ENCODE peak calls at places on chromosomes 11 and 22, in six cellular contexts. One of them, this sample, is unnamed.

GRCh38 chr22:36729321-36729720 is 25.8 kb upstream of the CACNG2 start:
- DNase-seq in ELR: no peak
- DNase-seq in activated CD4-positive, alpha-beta T cell treated with anti-CD3 and anti-CD28 coated beads, Interleukin-2, amount 50 U/mL, for 4 hours: no peak
- DNase-seq in NCI-H345: no peak
- DNase-seq in NCI-H1417: no peak
- DNase-seq in lower lobe of right lung: no peak
- DNase-seq in this sample: no peak

GRCh38 chr11:19093976-19094375 is 23.0 kb upstream of the ZDHHC13 start:
- DNase-seq in NCI-H345: no peak
- DNase-seq in lower lobe of right lung: no peak
- DNase-seq in ELR: peak
- DNase-seq in NCI-H1417: no peak
- DNase-seq in activated CD4-positive, alpha-beta T cell treated with anti-CD3 and anti-CD28 coated beads, Interleukin-2, amount 50 U/mL, for 4 hours: no peak
- DNase-seq in this sample: no peak

GRCh38 chr11:128733440-128734115 is 39.7 kb downstream of the FLI1 start:
- DNase-seq in activated CD4-positive, alpha-beta T cell treated with anti-CD3 and anti-CD28 coated beads, Interleukin-2, amount 50 U/mL, for 4 hours: no peak
- DNase-seq in ELR: peak
- DNase-seq in lower lobe of right lung: no peak
- DNase-seq in NCI-H1417: no peak
- DNase-seq in NCI-H345: peak
- DNase-seq in this sample: no peak

GRCh38 chr11:78889698-78890097 is 315.0 kb upstream of the NARS2 start:
- DNase-seq in NCI-H1417: no peak
- DNase-seq in activated CD4-positive, alpha-beta T cell treated with anti-CD3 and anti-CD28 coated beads, Interleukin-2, amount 50 U/mL, for 4 hours: no peak
- DNase-seq in NCI-H345: no peak
- DNase-seq in ELR: no peak
- DNase-seq in lower lobe of right lung: no peak
- DNase-seq in this sample: no peak

GRCh38 chr11:119319136-119319701 is 2.3 kb upstream of the MCAM start:
- DNase-seq in activated CD4-positive, alpha-beta T cell treated with anti-CD3 and anti-CD28 coated beads, Interleukin-2, amount 50 U/mL, for 4 hours: no peak
- DNase-seq in lower lobe of right lung: no peak
- DNase-seq in ELR: peak
- DNase-seq in NCI-H345: no peak
- DNase-seq in NCI-H1417: no peak
- DNase-seq in this sample: no peak

GRCh38 chr11:117706322-117706814 is 90.6 kb downstream of the DSCAML1 start:
- DNase-seq in NCI-H1417: no peak
- DNase-seq in lower lobe of right lung: no peak
- DNase-seq in activated CD4-positive, alpha-beta T cell treated with anti-CD3 and anti-CD28 coated beads, Interleukin-2, amount 50 U/mL, for 4 hours: no peak
- DNase-seq in NCI-H345: no peak
- DNase-seq in ELR: no peak
- DNase-seq in this sample: no peak

GRCh38 chr11:67352546-67353316 is 615 bp downstream of the POLD4 start:
- DNase-seq in NCI-H345: peak
- DNase-seq in ELR: peak
- DNase-seq in NCI-H1417: no peak
- DNase-seq in activated CD4-positive, alpha-beta T cell treated with anti-CD3 and anti-CD28 coated beads, Interleukin-2, amount 50 U/mL, for 4 hours: no peak
- DNase-seq in lower lobe of right lung: peak
- DNase-seq in this sample: no peak

GRCh38 chr11:71931245-71931602 is 2.4 kb downstream of the RNF121 start:
- DNase-seq in ELR: no peak
- DNase-seq in lower lobe of right lung: no peak
- DNase-seq in NCI-H1417: no peak
- DNase-seq in activated CD4-positive, alpha-beta T cell treated with anti-CD3 and anti-CD28 coated beads, Interleukin-2, amount 50 U/mL, for 4 hours: no peak
- DNase-seq in NCI-H345: no peak
- DNase-seq in this sample: no peak

GRCh38 chr11:4418403-4418802 is 24.9 kb upstream of the TRIM21 start:
- DNase-seq in NCI-H345: no peak
- DNase-seq in activated CD4-positive, alpha-beta T cell treated with anti-CD3 and anti-CD28 coated beads, Interleukin-2, amount 50 U/mL, for 4 hours: no peak
- DNase-seq in ELR: no peak
- DNase-seq in NCI-H1417: no peak
- DNase-seq in lower lobe of right lung: no peak
- DNase-seq in this sample: no peak

GRCh38 chr11:91231226-91231625 is 993.4 kb upstream of the FAT3 start:
- DNase-seq in NCI-H345: no peak
- DNase-seq in lower lobe of right lung: no peak
- DNase-seq in ELR: no peak
- DNase-seq in activated CD4-positive, alpha-beta T cell treated with anti-CD3 and anti-CD28 coated beads, Interleukin-2, amount 50 U/mL, for 4 hours: no peak
- DNase-seq in NCI-H1417: no peak
- DNase-seq in this sample: no peak

GRCh38 chr11:100637706-100638105 is 49.4 kb upstream of the ARHGAP42 start:
- DNase-seq in ELR: no peak
- DNase-seq in activated CD4-positive, alpha-beta T cell treated with anti-CD3 and anti-CD28 coated beads, Interleukin-2, amount 50 U/mL, for 4 hours: no peak
- DNase-seq in NCI-H1417: no peak
- DNase-seq in lower lobe of right lung: no peak
- DNase-seq in NCI-H345: no peak
- DNase-seq in this sample: no peak

GRCh38 chr11:86745571-86745970 is 54.8 kb upstream of the PRSS23 start:
- DNase-seq in NCI-H345: no peak
- DNase-seq in NCI-H1417: no peak
- DNase-seq in ELR: peak
- DNase-seq in lower lobe of right lung: no peak
- DNase-seq in activated CD4-positive, alpha-beta T cell treated with anti-CD3 and anti-CD28 coated beads, Interleukin-2, amount 50 U/mL, for 4 hours: no peak
- DNase-seq in this sample: no peak

GRCh38 chr11:113014262-113014661 is 53.0 kb downstream of the NCAM1 start:
- DNase-seq in lower lobe of right lung: no peak
- DNase-seq in ELR: no peak
- DNase-seq in NCI-H345: peak
- DNase-seq in activated CD4-positive, alpha-beta T cell treated with anti-CD3 and anti-CD28 coated beads, Interleukin-2, amount 50 U/mL, for 4 hours: no peak
- DNase-seq in NCI-H1417: peak
- DNase-seq in this sample: no peak

GRCh38 chr11:69664103-69664775 is 10.9 kb downstream of the LTO1 start:
- DNase-seq in NCI-H345: no peak
- DNase-seq in ELR: no peak
- DNase-seq in activated CD4-positive, alpha-beta T cell treated with anti-CD3 and anti-CD28 coated beads, Interleukin-2, amount 50 U/mL, for 4 hours: no peak
- DNase-seq in NCI-H1417: no peak
- DNase-seq in lower lobe of right lung: peak
- DNase-seq in this sample: no peak

GRCh38 chr11:34313099-34313517 is 44.7 kb downstream of the ABTB2 start:
- DNase-seq in NCI-H1417: no peak
- DNase-seq in NCI-H345: no peak
- DNase-seq in activated CD4-positive, alpha-beta T cell treated with anti-CD3 and anti-CD28 coated beads, Interleukin-2, amount 50 U/mL, for 4 hours: no peak
- DNase-seq in lower lobe of right lung: no peak
- DNase-seq in ELR: no peak
- DNase-seq in this sample: no peak

GRCh38 chr11:78690588-78690987 is 115.9 kb upstream of the NARS2 start:
- DNase-seq in activated CD4-positive, alpha-beta T cell treated with anti-CD3 and anti-CD28 coated beads, Interleukin-2, amount 50 U/mL, for 4 hours: no peak
- DNase-seq in lower lobe of right lung: no peak
- DNase-seq in NCI-H1417: no peak
- DNase-seq in ELR: peak
- DNase-seq in NCI-H345: no peak
- DNase-seq in this sample: no peak

GRCh38 chr22:39718921-39719320 is 148.4 kb downstream of the CACNA1I start:
- DNase-seq in activated CD4-positive, alpha-beta T cell treated with anti-CD3 and anti-CD28 coated beads, Interleukin-2, amount 50 U/mL, for 4 hours: no peak
- DNase-seq in NCI-H1417: no peak
- DNase-seq in lower lobe of right lung: no peak
- DNase-seq in NCI-H345: no peak
- DNase-seq in ELR: no peak
- DNase-seq in this sample: no peak

GRCh38 chr22:38138961-38139360 is 28.5 kb upstream of the BAIAP2L2 start:
- DNase-seq in NCI-H345: no peak
- DNase-seq in ELR: no peak
- DNase-seq in NCI-H1417: no peak
- DNase-seq in lower lobe of right lung: no peak
- DNase-seq in activated CD4-positive, alpha-beta T cell treated with anti-CD3 and anti-CD28 coated beads, Interleukin-2, amount 50 U/mL, for 4 hours: no peak
- DNase-seq in this sample: no peak

GRCh38 chr11:82980292-82980691 is 78.8 kb downstream of the DDIAS start:
- DNase-seq in activated CD4-positive, alpha-beta T cell treated with anti-CD3 and anti-CD28 coated beads, Interleukin-2, amount 50 U/mL, for 4 hours: no peak
- DNase-seq in NCI-H345: no peak
- DNase-seq in NCI-H1417: no peak
- DNase-seq in lower lobe of right lung: no peak
- DNase-seq in ELR: peak
- DNase-seq in this sample: peak

GRCh38 chr22:29208879-29209623 is 3.4 kb downstream of the EMID1 start:
- DNase-seq in ELR: no peak
- DNase-seq in NCI-H345: no peak
- DNase-seq in lower lobe of right lung: no peak
- DNase-seq in activated CD4-positive, alpha-beta T cell treated with anti-CD3 and anti-CD28 coated beads, Interleukin-2, amount 50 U/mL, for 4 hours: no peak
- DNase-seq in NCI-H1417: no peak
- DNase-seq in this sample: peak

GRCh38 chr11:124725719-124726105 is 14.0 kb upstream of the NRGN start:
- DNase-seq in NCI-H345: no peak
- DNase-seq in lower lobe of right lung: no peak
- DNase-seq in activated CD4-positive, alpha-beta T cell treated with anti-CD3 and anti-CD28 coated beads, Interleukin-2, amount 50 U/mL, for 4 hours: no peak
- DNase-seq in NCI-H1417: no peak
- DNase-seq in ELR: peak
- DNase-seq in this sample: no peak

GRCh38 chr11:1228183-1228821 is 5.4 kb downstream of the MUC5B start:
- DNase-seq in activated CD4-positive, alpha-beta T cell treated with anti-CD3 and anti-CD28 coated beads, Interleukin-2, amount 50 U/mL, for 4 hours: no peak
- DNase-seq in ELR: no peak
- DNase-seq in NCI-H345: no peak
- DNase-seq in NCI-H1417: no peak
- DNase-seq in lower lobe of right lung: peak
- DNase-seq in this sample: peak

GRCh38 chr11:60367896-60368295 is 10.4 kb upstream of the MS4A7 start:
- DNase-seq in NCI-H1417: no peak
- DNase-seq in NCI-H345: no peak
- DNase-seq in lower lobe of right lung: no peak
- DNase-seq in ELR: no peak
- DNase-seq in activated CD4-positive, alpha-beta T cell treated with anti-CD3 and anti-CD28 coated beads, Interleukin-2, amount 50 U/mL, for 4 hours: no peak
- DNase-seq in this sample: no peak

GRCh38 chr11:10913996-10914514 is 56.2 kb upstream of the ZBED5 start:
- DNase-seq in NCI-H345: no peak
- DNase-seq in activated CD4-positive, alpha-beta T cell treated with anti-CD3 and anti-CD28 coated beads, Interleukin-2, amount 50 U/mL, for 4 hours: no peak
- DNase-seq in lower lobe of right lung: no peak
- DNase-seq in ELR: no peak
- DNase-seq in NCI-H1417: no peak
- DNase-seq in this sample: no peak

GRCh38 chr11:12693485-12694181 is 19.4 kb downstream of the TEAD1 start:
- DNase-seq in lower lobe of right lung: peak
- DNase-seq in NCI-H345: peak
- DNase-seq in ELR: peak
- DNase-seq in NCI-H1417: peak
- DNase-seq in activated CD4-positive, alpha-beta T cell treated with anti-CD3 and anti-CD28 coated beads, Interleukin-2, amount 50 U/mL, for 4 hours: no peak
- DNase-seq in this sample: no peak

This sample was measured in 8988T.